ENCODE peak calls at places on chromosomes 5 and 9, in six cellular contexts. R is nucleus accumbens; T is ELR; L is activated T-helper 1 cell treated with anti-CD3 and anti-CD28 coated beads, Interleukin-2, amount 50 U/mL, for 16 hours; V is LoVo; Y is stimulated activated CD8-positive, alpha-beta memory T cell treated with anti-CD3 and anti-CD28 coated beads, Interleukin-7, amount 100 ng/mL, for 1 hour. U is an unnamed sample.

GRCh38 chr9:97388721-97389238 is 23.1 kb upstream of the TDRD7 start:
- DNase-seq in R (no peak), Y (no peak), V (no peak), L (no peak), T (peak; percentile 66), U (no peak)

GRCh38 chr9:15187589-15187988 is 119.4 kb downstream of the TTC39B start:
- DNase-seq in L (no peak), V (no peak), T (no peak), R (no peak), Y (no peak), U (no peak)

GRCh38 chr9:114075602-114076001 is 2.5 kb downstream of the AMBP start:
- DNase-seq in V (no peak), L (no peak), T (no peak), Y (no peak), R (no peak), U (no peak)

GRCh38 chr5:34923694-34924461 is 5.5 kb upstream of the DNAJC21 start:
- DNase-seq in L (no peak), Y (no peak), T (peak; percentile 95), R (no peak), V (peak; percentile 82), U (no peak)

GRCh38 chr5:10591946-10592345 is 28.1 kb downstream of the ANKRD33B start:
- DNase-seq in Y (no peak), L (no peak), T (peak; percentile 28), V (no peak), R (no peak), U (no peak)

GRCh38 chr9:138116521-138116920 is 238.9 kb downstream of the CACNA1B start:
- DNase-seq in Y (no peak), V (no peak), T (no peak), R (no peak), L (no peak), U (no peak)

GRCh38 chr9:92763721-92764380 is 782 bp downstream of the BICD2 start:
- DNase-seq in V (no peak), T (peak; percentile 58), L (no peak), R (no peak), Y (no peak), U (no peak)

GRCh38 chr5:139863855-139864558 is 68.4 kb downstream of the PSD2 start:
- DNase-seq in L (peak; percentile 34), V (peak; percentile 66), Y (no peak), R (peak; percentile 71), T (peak; percentile 65), U (no peak)

GRCh38 chr9:469672-470040 is 255.0 kb downstream of the DOCK8 start:
- DNase-seq in L (no peak), T (no peak), R (no peak), Y (no peak), V (peak; percentile 2), U (no peak)

GRCh38 chr9:129832957-129833356 is 2.1 kb downstream of the C9orf78 start:
- DNase-seq in T (peak; percentile 30), V (no peak), L (no peak), R (no peak), Y (no peak), U (no peak)

GRCh38 chr9:135137398-135137832 is 49.9 kb downstream of the OLFM1 start:
- DNase-seq in L (no peak), V (no peak), R (peak; percentile 57), Y (no peak), T (no peak), U (no peak)

GRCh38 chr5:178304761-178305645 is 72.4 kb upstream of the PHYKPL start:
- DNase-seq in Y (no peak), V (peak; percentile 38), T (no peak), L (no peak), R (no peak), U (no peak)

GRCh38 chr9:121871431-121872025 is 220.1 kb downstream of the DAB2IP start:
- DNase-seq in L (no peak), V (no peak), T (peak; percentile 70), Y (no peak), R (no peak), U (no peak)

GRCh38 chr9:121057821-121058220 is 7.7 kb upstream of the C5 start:
- DNase-seq in R (no peak), T (no peak), V (no peak), L (no peak), Y (no peak), U (no peak)

GRCh38 chr5:128777052-128777451 is 188.2 kb upstream of the SLC27A6 start:
- DNase-seq in T (peak; percentile 55), V (peak; percentile 18), L (no peak), R (no peak), Y (no peak), U (no peak)

GRCh38 chr5:2135354-2135753 is 252.6 kb upstream of the IRX4 start:
- DNase-seq in T (no peak), V (no peak), R (no peak), L (no peak), Y (no peak), U (no peak)

GRCh38 chr9:114588150-114588663 is 638 bp downstream of the ATP6V1G1 start:
- DNase-seq in R (no peak), T (peak; percentile 37), L (no peak), Y (no peak), V (no peak), U (no peak)

GRCh38 chr9:69758001-69758730 is 1.6 kb downstream of the PTAR1 start:
- DNase-seq in L (no peak), R (no peak), V (no peak), Y (no peak), T (peak; percentile 13), U (no peak)

GRCh38 chr9:131656356-131657030 is 83.4 kb downstream of the RAPGEF1 start:
- DNase-seq in R (peak; percentile 38), T (no peak), L (peak; percentile 55), V (no peak), Y (peak; percentile 57), U (no peak)

GRCh38 chr5:37603072-37603471 is 224.0 kb downstream of the WDR70 start:
- DNase-seq in V (no peak), R (no peak), Y (no peak), L (no peak), T (no peak), U (no peak)

GRCh38 chr5:116671211-116671736 is 96.7 kb upstream of the SEMA6A start:
- DNase-seq in R (no peak), T (no peak), Y (no peak), L (no peak), V (no peak), U (no peak)

GRCh38 chr9:93107151-93107824 is 11.3 kb downstream of the CARD19 start:
- DNase-seq in V (no peak), Y (no peak), L (no peak), R (no peak), T (no peak), U (no peak)

GRCh38 chr9:18245911-18246310 is 228.0 kb upstream of the ADAMTSL1 start:
- DNase-seq in T (peak; percentile 60), V (no peak), R (no peak), L (no peak), Y (no peak), U (no peak)

GRCh38 chr9:97318433-97318832 is 11.0 kb downstream of the CCDC180 start:
- DNase-seq in V (no peak), Y (no peak), R (no peak), L (no peak), T (no peak), U (no peak)

GRCh38 chr5:88883059-88883565 is at the start of gene MEF2C:
- DNase-seq in R (peak; percentile 61), L (no peak), Y (no peak), T (peak; percentile 70), V (peak; percentile 84), U (peak; percentile 20)